ENCODE peak calls at places on chromosomes 7 and 10, in eight cellular contexts. One of them, this sample, is unnamed.

GRCh38 chr7:155709453-155709852 is 65.0 kb downstream of the RBM33 start:
- DNase-seq in effector memory CD4-positive, alpha-beta T cell: no peak
- DNase-seq in heart right ventricle: no peak
- DNase-seq in fibroblast of lung: no peak
- DNase-seq in lung: no peak
- DNase-seq in CD8-positive, alpha-beta T cell: no peak
- DNase-seq in right cardiac atrium: no peak
- DNase-seq in HCT116: no peak
- DNase-seq in this sample: no peak

GRCh38 chr10:97690138-97690537 is 3.1 kb upstream of the AVPI1 start:
- DNase-seq in lung: no peak
- DNase-seq in heart right ventricle: no peak
- DNase-seq in HCT116: no peak
- DNase-seq in right cardiac atrium: no peak
- DNase-seq in effector memory CD4-positive, alpha-beta T cell: no peak
- DNase-seq in fibroblast of lung: no peak
- DNase-seq in CD8-positive, alpha-beta T cell: no peak
- DNase-seq in this sample: no peak

GRCh38 chr7:22393825-22394458 is 37.0 kb upstream of the RAPGEF5 start:
- DNase-seq in heart right ventricle: no peak
- DNase-seq in right cardiac atrium: no peak
- DNase-seq in CD8-positive, alpha-beta T cell: no peak
- DNase-seq in fibroblast of lung: peak; percentile 26
- DNase-seq in HCT116: no peak
- DNase-seq in lung: no peak
- DNase-seq in effector memory CD4-positive, alpha-beta T cell: no peak
- DNase-seq in this sample: no peak

GRCh38 chr7:140719711-140720110 is 23.2 kb downstream of the NDUFB2 start:
- DNase-seq in HCT116: no peak
- DNase-seq in lung: peak; percentile 34
- DNase-seq in fibroblast of lung: peak; percentile 30
- DNase-seq in CD8-positive, alpha-beta T cell: no peak
- DNase-seq in heart right ventricle: no peak
- DNase-seq in effector memory CD4-positive, alpha-beta T cell: no peak
- DNase-seq in right cardiac atrium: no peak
- DNase-seq in this sample: no peak

GRCh38 chr10:98589007-98589406 is 142.3 kb upstream of the HPS1 start:
- DNase-seq in HCT116: no peak
- DNase-seq in effector memory CD4-positive, alpha-beta T cell: no peak
- DNase-seq in lung: no peak
- DNase-seq in fibroblast of lung: no peak
- DNase-seq in CD8-positive, alpha-beta T cell: no peak
- DNase-seq in heart right ventricle: no peak
- DNase-seq in right cardiac atrium: no peak
- DNase-seq in this sample: peak; percentile 55

GRCh38 chr10:132977807-132978206 is 35.4 kb upstream of the CFAP46 start:
- DNase-seq in HCT116: no peak
- DNase-seq in lung: no peak
- DNase-seq in right cardiac atrium: no peak
- DNase-seq in fibroblast of lung: no peak
- DNase-seq in effector memory CD4-positive, alpha-beta T cell: no peak
- DNase-seq in heart right ventricle: no peak
- DNase-seq in CD8-positive, alpha-beta T cell: no peak
- DNase-seq in this sample: no peak

GRCh38 chr7:43138710-43139601 is 26.5 kb downstream of the HECW1 start:
- DNase-seq in effector memory CD4-positive, alpha-beta T cell: no peak
- DNase-seq in CD8-positive, alpha-beta T cell: no peak
- DNase-seq in right cardiac atrium: no peak
- DNase-seq in fibroblast of lung: peak; percentile 82
- DNase-seq in heart right ventricle: no peak
- DNase-seq in HCT116: no peak
- DNase-seq in lung: no peak
- DNase-seq in this sample: no peak

GRCh38 chr10:7233259-7233991 is 177.4 kb downstream of the SFMBT2 start:
- DNase-seq in fibroblast of lung: no peak
- DNase-seq in lung: peak; percentile 38
- DNase-seq in HCT116: no peak
- DNase-seq in CD8-positive, alpha-beta T cell: no peak
- DNase-seq in effector memory CD4-positive, alpha-beta T cell: no peak
- DNase-seq in heart right ventricle: no peak
- DNase-seq in right cardiac atrium: no peak
- DNase-seq in this sample: no peak

GRCh38 chr7:75989726-75990388 is 4.5 kb downstream of the TMEM120A start:
- DNase-seq in lung: no peak
- DNase-seq in effector memory CD4-positive, alpha-beta T cell: no peak
- DNase-seq in HCT116: no peak
- DNase-seq in fibroblast of lung: no peak
- DNase-seq in heart right ventricle: peak; percentile 69
- DNase-seq in right cardiac atrium: peak; percentile 74
- DNase-seq in CD8-positive, alpha-beta T cell: no peak
- DNase-seq in this sample: no peak

GRCh38 chr7:132687981-132688383 is 111.7 kb upstream of the PLXNA4 start:
- DNase-seq in lung: no peak
- DNase-seq in fibroblast of lung: no peak
- DNase-seq in heart right ventricle: no peak
- DNase-seq in CD8-positive, alpha-beta T cell: no peak
- DNase-seq in right cardiac atrium: no peak
- DNase-seq in HCT116: no peak
- DNase-seq in effector memory CD4-positive, alpha-beta T cell: no peak
- DNase-seq in this sample: no peak

GRCh38 chr10:98172495-98172894 is 38.0 kb downstream of the R3HCC1L start:
- DNase-seq in effector memory CD4-positive, alpha-beta T cell: no peak
- DNase-seq in HCT116: no peak
- DNase-seq in lung: no peak
- DNase-seq in heart right ventricle: no peak
- DNase-seq in right cardiac atrium: no peak
- DNase-seq in CD8-positive, alpha-beta T cell: no peak
- DNase-seq in fibroblast of lung: peak; percentile 43
- DNase-seq in this sample: no peak

GRCh38 chr7:115038158-115038557 is 116.3 kb downstream of the MDFIC start:
- DNase-seq in lung: no peak
- DNase-seq in fibroblast of lung: no peak
- DNase-seq in effector memory CD4-positive, alpha-beta T cell: no peak
- DNase-seq in right cardiac atrium: no peak
- DNase-seq in HCT116: no peak
- DNase-seq in CD8-positive, alpha-beta T cell: no peak
- DNase-seq in heart right ventricle: no peak
- DNase-seq in this sample: no peak

GRCh38 chr10:114068054-114068707 is 24.5 kb downstream of the ADRB1 start:
- DNase-seq in HCT116: no peak
- DNase-seq in effector memory CD4-positive, alpha-beta T cell: no peak
- DNase-seq in right cardiac atrium: no peak
- DNase-seq in CD8-positive, alpha-beta T cell: no peak
- DNase-seq in lung: no peak
- DNase-seq in heart right ventricle: no peak
- DNase-seq in fibroblast of lung: no peak
- DNase-seq in this sample: peak; percentile 32

GRCh38 chr7:157310676-157311185 is 26.1 kb upstream of the DNAJB6 start:
- DNase-seq in heart right ventricle: no peak
- DNase-seq in fibroblast of lung: peak; percentile 50
- DNase-seq in HCT116: no peak
- DNase-seq in effector memory CD4-positive, alpha-beta T cell: no peak
- DNase-seq in lung: no peak
- DNase-seq in CD8-positive, alpha-beta T cell: no peak
- DNase-seq in right cardiac atrium: no peak
- DNase-seq in this sample: peak; percentile 73

GRCh38 chr7:12923971-12924370 is 236.5 kb downstream of the ARL4A start:
- DNase-seq in lung: no peak
- DNase-seq in fibroblast of lung: peak; percentile 33
- DNase-seq in CD8-positive, alpha-beta T cell: no peak
- DNase-seq in HCT116: peak; percentile 36
- DNase-seq in heart right ventricle: no peak
- DNase-seq in right cardiac atrium: no peak
- DNase-seq in effector memory CD4-positive, alpha-beta T cell: no peak
- DNase-seq in this sample: no peak

GRCh38 chr7:265998-266850 is 23.7 kb upstream of the FOXL3 start:
- DNase-seq in HCT116: no peak
- DNase-seq in right cardiac atrium: peak; percentile 18
- DNase-seq in CD8-positive, alpha-beta T cell: no peak
- DNase-seq in effector memory CD4-positive, alpha-beta T cell: no peak
- DNase-seq in heart right ventricle: no peak
- DNase-seq in fibroblast of lung: no peak
- DNase-seq in lung: no peak
- DNase-seq in this sample: no peak

GRCh38 chr10:118106426-118106825 is 59.7 kb upstream of the RAB11FIP2 start:
- DNase-seq in effector memory CD4-positive, alpha-beta T cell: no peak
- DNase-seq in right cardiac atrium: no peak
- DNase-seq in CD8-positive, alpha-beta T cell: no peak
- DNase-seq in fibroblast of lung: peak; percentile 14
- DNase-seq in HCT116: peak; percentile 8
- DNase-seq in heart right ventricle: no peak
- DNase-seq in lung: no peak
- DNase-seq in this sample: no peak

GRCh38 chr7:55552320-55553086 is 19.8 kb downstream of the VOPP1 start:
- DNase-seq in fibroblast of lung: peak; percentile 93
- DNase-seq in effector memory CD4-positive, alpha-beta T cell: no peak
- DNase-seq in CD8-positive, alpha-beta T cell: no peak
- DNase-seq in right cardiac atrium: peak; percentile 41
- DNase-seq in heart right ventricle: no peak
- DNase-seq in HCT116: no peak
- DNase-seq in lung: no peak
- DNase-seq in this sample: no peak

DNA sequence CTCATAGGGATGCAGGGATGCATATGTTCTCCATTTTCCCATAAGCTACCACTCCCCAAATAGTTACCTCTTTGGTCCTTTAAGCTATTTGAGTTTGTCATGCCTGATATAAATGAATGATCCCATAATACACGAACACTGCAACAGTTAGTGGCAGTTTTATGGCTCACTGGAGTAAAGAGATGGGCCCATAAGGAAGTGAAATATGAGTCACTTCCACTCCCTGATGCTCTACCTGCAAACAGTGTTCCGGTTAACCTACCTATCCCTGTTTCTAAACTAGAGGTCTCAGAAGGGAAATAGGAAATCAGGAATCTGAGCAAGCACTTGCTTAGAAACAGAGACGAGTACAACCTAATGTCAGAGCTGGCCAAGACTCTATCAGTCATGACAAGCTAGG is 71.7 kb downstream of the CALD1 start:
- DNase-seq in fibroblast of lung: no peak
- DNase-seq in heart right ventricle: no peak
- DNase-seq in CD8-positive, alpha-beta T cell: no peak
- DNase-seq in effector memory CD4-positive, alpha-beta T cell: no peak
- DNase-seq in right cardiac atrium: no peak
- DNase-seq in HCT116: no peak
- DNase-seq in lung: no peak
- DNase-seq in this sample: no peak
- H3K27ac ChIP-seq in fibroblast of lung: no peak overlapping the region
- H3K27ac ChIP-seq in heart right ventricle: no peak overlapping the region
- H3K27ac ChIP-seq in CD8-positive, alpha-beta T cell: no peak overlapping the region
- H3K27ac ChIP-seq in effector memory CD4-positive, alpha-beta T cell: no peak overlapping the region
- H3K27ac ChIP-seq in right cardiac atrium: no peak overlapping the region
- H3K27ac ChIP-seq in HCT116: no peak overlapping the region
- H3K27ac ChIP-seq in lung: no peak overlapping the region
- H3K27ac ChIP-seq in this sample: no peak overlapping the region

DNA sequence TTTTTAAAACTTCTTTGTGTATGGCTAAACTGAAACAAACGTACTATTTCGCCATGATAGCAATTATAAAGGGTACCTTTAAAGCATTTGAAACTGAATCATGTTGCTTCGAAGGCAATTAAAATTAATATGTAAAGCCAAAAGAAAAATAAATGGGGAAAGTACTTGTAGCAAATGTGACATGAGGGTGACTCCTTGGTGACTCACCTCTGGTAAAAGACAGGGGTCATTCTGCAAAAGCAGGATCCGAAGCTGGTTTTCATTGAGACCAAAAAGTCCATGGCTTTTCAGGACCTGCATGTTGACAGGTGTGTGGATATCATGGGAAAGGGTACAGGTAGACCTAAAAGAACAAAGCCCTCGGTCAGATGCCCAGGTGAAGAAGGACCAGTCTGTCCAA is 1.5 kb downstream of the ZC3HAV1L start:
- DNase-seq in right cardiac atrium: no peak
- DNase-seq in heart right ventricle: no peak
- DNase-seq in HCT116: no peak
- DNase-seq in fibroblast of lung: peak; percentile 21
- DNase-seq in lung: no peak
- DNase-seq in effector memory CD4-positive, alpha-beta T cell: no peak
- DNase-seq in CD8-positive, alpha-beta T cell: no peak
- DNase-seq in this sample: no peak
- H3K4me3 ChIP-seq in right cardiac atrium: no peak overlapping the region
- H3K4me3 ChIP-seq in heart right ventricle: peak overlapping the region; percentile 70
- H3K4me3 ChIP-seq in HCT116: peak overlapping the region; percentile 69
- H3K4me3 ChIP-seq in fibroblast of lung: peak overlapping the region; percentile 74
- H3K4me3 ChIP-seq in lung: no peak overlapping the region
- H3K4me3 ChIP-seq in effector memory CD4-positive, alpha-beta T cell: no peak overlapping the region
- H3K4me3 ChIP-seq in CD8-positive, alpha-beta T cell: no peak overlapping the region
- H3K4me3 ChIP-seq in this sample: peak overlapping the region; percentile 76

DNA sequence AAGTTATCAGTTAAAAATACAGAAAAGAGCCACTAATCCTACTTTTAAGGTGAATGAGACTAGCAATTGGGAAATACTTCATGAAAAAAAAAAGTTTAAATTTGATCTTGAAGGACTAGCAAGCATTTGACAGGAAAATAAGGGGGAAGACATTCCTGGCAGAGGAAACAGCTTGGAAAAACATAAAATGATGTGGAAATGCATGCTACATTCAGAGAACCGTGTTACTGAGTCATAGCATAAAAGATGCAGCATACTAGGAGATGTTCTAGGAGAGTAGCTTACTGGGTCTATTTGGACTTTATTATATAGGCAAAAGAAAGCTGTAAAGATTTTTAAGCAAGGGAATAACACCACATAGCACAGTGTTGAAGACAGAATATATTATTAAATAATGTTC is 108.6 kb upstream of the COL1A2 start:
- DNase-seq in right cardiac atrium: no peak
- DNase-seq in CD8-positive, alpha-beta T cell: no peak
- DNase-seq in lung: no peak
- DNase-seq in effector memory CD4-positive, alpha-beta T cell: no peak
- DNase-seq in fibroblast of lung: no peak
- DNase-seq in HCT116: no peak
- DNase-seq in heart right ventricle: no peak
- DNase-seq in this sample: no peak
- H3K27ac ChIP-seq in right cardiac atrium: no peak overlapping the region
- H3K27ac ChIP-seq in CD8-positive, alpha-beta T cell: no peak overlapping the region
- H3K27ac ChIP-seq in lung: no peak overlapping the region
- H3K27ac ChIP-seq in effector memory CD4-positive, alpha-beta T cell: no peak overlapping the region
- H3K27ac ChIP-seq in fibroblast of lung: no peak overlapping the region
- H3K27ac ChIP-seq in HCT116: no peak overlapping the region
- H3K27ac ChIP-seq in heart right ventricle: no peak overlapping the region
- H3K27ac ChIP-seq in this sample: no peak overlapping the region

GRCh38 chr7:18420758-18421157 is 74.8 kb upstream of the HDAC9 start:
- DNase-seq in effector memory CD4-positive, alpha-beta T cell: no peak
- DNase-seq in fibroblast of lung: peak; percentile 39
- DNase-seq in CD8-positive, alpha-beta T cell: no peak
- DNase-seq in heart right ventricle: no peak
- DNase-seq in HCT116: no peak
- DNase-seq in right cardiac atrium: no peak
- DNase-seq in lung: no peak
- DNase-seq in this sample: peak; percentile 49
- H3K4me3 ChIP-seq in effector memory CD4-positive, alpha-beta T cell: no peak overlapping the region
- H3K4me3 ChIP-seq in fibroblast of lung: no peak overlapping the region
- H3K4me3 ChIP-seq in CD8-positive, alpha-beta T cell: no peak overlapping the region
- H3K4me3 ChIP-seq in heart right ventricle: no peak overlapping the region
- H3K4me3 ChIP-seq in HCT116: no peak overlapping the region
- H3K4me3 ChIP-seq in right cardiac atrium: no peak overlapping the region
- H3K4me3 ChIP-seq in lung: no peak overlapping the region
- H3K4me3 ChIP-seq in this sample: no peak overlapping the region

DNA sequence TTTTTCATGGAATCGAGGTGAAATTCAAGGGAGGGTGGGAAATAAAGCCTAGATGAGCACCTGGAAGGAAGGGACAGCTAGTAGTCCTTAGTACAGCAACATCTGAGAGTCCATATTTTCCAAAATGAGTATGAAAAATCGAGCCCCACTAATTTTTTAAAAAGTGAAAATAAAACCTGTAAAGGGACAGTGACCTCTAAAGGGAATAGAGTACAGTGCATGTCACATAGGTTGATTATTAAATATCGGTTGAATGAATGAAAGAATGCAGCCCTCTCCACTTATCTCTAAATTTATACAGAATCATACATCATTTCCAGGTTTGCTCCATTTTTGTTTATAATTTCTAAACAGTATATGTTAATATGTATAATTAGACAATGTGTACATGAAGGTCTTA is 1088.5 kb upstream of the GHITM start:
- DNase-seq in lung: no peak
- DNase-seq in heart right ventricle: no peak
- DNase-seq in HCT116: no peak
- DNase-seq in fibroblast of lung: no peak
- DNase-seq in CD8-positive, alpha-beta T cell: no peak
- DNase-seq in effector memory CD4-positive, alpha-beta T cell: no peak
- DNase-seq in right cardiac atrium: no peak
- DNase-seq in this sample: no peak
- H3K27ac ChIP-seq in lung: no peak overlapping the region
- H3K27ac ChIP-seq in heart right ventricle: no peak overlapping the region
- H3K27ac ChIP-seq in HCT116: no peak overlapping the region
- H3K27ac ChIP-seq in fibroblast of lung: no peak overlapping the region
- H3K27ac ChIP-seq in CD8-positive, alpha-beta T cell: no peak overlapping the region
- H3K27ac ChIP-seq in effector memory CD4-positive, alpha-beta T cell: no peak overlapping the region
- H3K27ac ChIP-seq in right cardiac atrium: no peak overlapping the region
- H3K27ac ChIP-seq in this sample: no peak overlapping the region

This sample was measured in keratinocyte.